ENCODE peak calls at places on chromosome 17, in five cellular contexts. I is NCI-H1436; H is T-helper 2 cell; P is NCI-H2081; Q is stimulated activated naive CD4-positive, alpha-beta T cell. N is an unnamed sample.
A peak's percentile ranks its signal among the peaks of the same experiment; 100 is the strongest.

GRCh38 chr17:3911271-3912053 is 4.8 kb downstream of the P2RX1 start:
- DNase-seq in Q (peak; percentile 73), H (no peak), P (no peak), I (no peak), N (peak; percentile 65)

GRCh38 chr17:27091043-27091497 is 202.8 kb upstream of the WSB1 start:
- DNase-seq in P (no peak), H (no peak), Q (no peak), I (no peak), N (no peak)

GRCh38 chr17:59365383-59365981 is 34.0 kb downstream of the YPEL2 start:
- DNase-seq in H (no peak), Q (peak; percentile 76), P (no peak), I (peak; percentile 53), N (peak; percentile 83)

GRCh38 chr17:49746791-49747490 is 17.0 kb downstream of the FAM117A start:
- DNase-seq in Q (peak; percentile 63), P (no peak), H (no peak), I (no peak), N (no peak)

GRCh38 chr17:19583871-19584270 is 50.2 kb downstream of the SLC47A1 start:
- DNase-seq in Q (no peak), H (no peak), I (no peak), P (no peak), N (peak; percentile 20)

GRCh38 chr17:74805543-74805991 is 29.4 kb upstream of the NAT9 start:
- DNase-seq in Q (no peak), H (no peak), P (no peak), I (no peak), N (peak; percentile 51)

GRCh38 chr17:2282297-2282873 is 21.2 kb downstream of the SMG6 start:
- DNase-seq in P (peak; percentile 17), I (peak; percentile 50), Q (peak; percentile 73), H (no peak), N (peak; percentile 87)

GRCh38 chr17:79812969-79813825 is 16.3 kb upstream of the CBX8 start:
- DNase-seq in I (peak; percentile 57), Q (no peak), P (peak; percentile 36), H (no peak), N (peak; percentile 66)

GRCh38 chr17:49548506-49549310 is 27.0 kb upstream of the NXPH3 start:
- DNase-seq in P (peak; percentile 11), Q (no peak), I (peak; percentile 39), H (no peak), N (peak; percentile 38)

GRCh38 chr17:33169580-33170285 is 123.4 kb downstream of the ASIC2 start:
- DNase-seq in Q (no peak), I (no peak), H (no peak), P (no peak), N (peak; percentile 85)

GRCh38 chr17:79075433-79075805 is 795 bp downstream of the ENGASE start:
- DNase-seq in I (no peak), H (no peak), P (no peak), Q (peak; percentile 49), N (no peak)

GRCh38 chr17:58591455-58591854 is 77.0 kb upstream of the MTMR4 start:
- DNase-seq in Q (no peak), I (no peak), P (no peak), H (no peak), N (no peak)

GRCh38 chr17:9981344-9981915 is 76.4 kb upstream of the RCVRN start:
- DNase-seq in P (no peak), I (no peak), H (no peak), Q (no peak), N (no peak)

GRCh38 chr17:45270828-45271418 is 9.0 kb upstream of the SPATA32 start:
- DNase-seq in H (no peak), Q (peak; percentile 70), P (peak; percentile 16), I (peak; percentile 26), N (no peak)

GRCh38 chr17:75619506-75620431 is 13.5 kb upstream of the SMIM5 start:
- DNase-seq in Q (peak; percentile 16), H (no peak), I (no peak), P (peak; percentile 59), N (peak; percentile 72)

GRCh38 chr17:48500435-48501426 is 30.1 kb downstream of the HOXB1 start:
- DNase-seq in I (no peak), H (no peak), Q (no peak), P (no peak), N (peak; percentile 88)

GRCh38 chr17:59842901-59843652 is 49.7 kb downstream of the TUBD1 start:
- DNase-seq in I (no peak), P (no peak), Q (no peak), H (no peak), N (no peak)

GRCh38 chr17:17304521-17304985 is 1.4 kb downstream of the NT5M start:
- DNase-seq in P (no peak), I (no peak), H (no peak), Q (peak; percentile 32), N (no peak)

GRCh38 chr17:3048727-3049471 is 14.5 kb downstream of the OR1D5 start:
- DNase-seq in I (peak; percentile 98), Q (peak; percentile 90), H (peak; percentile 76), P (peak; percentile 94), N (peak; percentile 99)

GRCh38 chr17:9842057-9842758 is 16.5 kb downstream of the GLP2R start:
- DNase-seq in P (no peak), H (no peak), I (no peak), Q (no peak), N (peak; percentile 14)

GRCh38 chr17:69820881-69821473 is 254.0 kb upstream of the KCNJ16 start:
- DNase-seq in H (no peak), P (no peak), I (no peak), Q (no peak), N (no peak)